ENCODE peak calls at places on chromosomes 12 and 14, in ten cellular contexts. One of them, this sample, is unnamed.

GRCh38 chr12:121949643-121950397 is 31.4 kb downstream of the CFAP251 start:
- DNase-seq in Peyer's patch: no peak
- DNase-seq in stomach: no peak
- DNase-seq in uterus: no peak
- DNase-seq in esophagus muscularis mucosa: no peak
- DNase-seq in A549: peak; percentile 79
- DNase-seq in body of pancreas: no peak
- DNase-seq in tibial nerve: no peak
- DNase-seq in adrenal gland: no peak
- DNase-seq in heart left ventricle: no peak
- DNase-seq in this sample: no peak

GRCh38 chr12:32446306-32447119 is 47.2 kb downstream of the FGD4 start:
- DNase-seq in A549: no peak
- DNase-seq in tibial nerve: no peak
- DNase-seq in esophagus muscularis mucosa: no peak
- DNase-seq in heart left ventricle: no peak
- DNase-seq in adrenal gland: no peak
- DNase-seq in Peyer's patch: no peak
- DNase-seq in uterus: no peak
- DNase-seq in body of pancreas: no peak
- DNase-seq in stomach: no peak
- DNase-seq in this sample: no peak

GRCh38 chr12:87274594-87275245 is 754.5 kb downstream of the C12orf50 start:
- DNase-seq in Peyer's patch: no peak
- DNase-seq in uterus: no peak
- DNase-seq in body of pancreas: no peak
- DNase-seq in heart left ventricle: no peak
- DNase-seq in stomach: no peak
- DNase-seq in adrenal gland: no peak
- DNase-seq in A549: peak; percentile 42
- DNase-seq in tibial nerve: no peak
- DNase-seq in esophagus muscularis mucosa: no peak
- DNase-seq in this sample: no peak

GRCh38 chr12:93563807-93564538 is 8.5 kb upstream of the SOCS2 start:
- DNase-seq in A549: peak; percentile 89
- DNase-seq in Peyer's patch: no peak
- DNase-seq in stomach: peak; percentile 80
- DNase-seq in body of pancreas: peak; percentile 31
- DNase-seq in adrenal gland: no peak
- DNase-seq in tibial nerve: no peak
- DNase-seq in esophagus muscularis mucosa: no peak
- DNase-seq in uterus: no peak
- DNase-seq in heart left ventricle: no peak
- DNase-seq in this sample: no peak

GRCh38 chr12:120397827-120398563 is 29.0 kb upstream of the MSI1 start:
- DNase-seq in body of pancreas: peak; percentile 28
- DNase-seq in tibial nerve: no peak
- DNase-seq in uterus: no peak
- DNase-seq in A549: no peak
- DNase-seq in esophagus muscularis mucosa: no peak
- DNase-seq in heart left ventricle: no peak
- DNase-seq in stomach: peak; percentile 35
- DNase-seq in adrenal gland: no peak
- DNase-seq in Peyer's patch: no peak
- DNase-seq in this sample: no peak

GRCh38 chr14:84961637-84962036 is 568.3 kb upstream of the FLRT2 start:
- DNase-seq in esophagus muscularis mucosa: no peak
- DNase-seq in tibial nerve: no peak
- DNase-seq in adrenal gland: no peak
- DNase-seq in A549: no peak
- DNase-seq in heart left ventricle: no peak
- DNase-seq in body of pancreas: peak; percentile 23
- DNase-seq in uterus: no peak
- DNase-seq in stomach: no peak
- DNase-seq in Peyer's patch: no peak
- DNase-seq in this sample: no peak

GRCh38 chr14:92577321-92577742 is 63.8 kb downstream of the RIN3 start:
- DNase-seq in adrenal gland: no peak
- DNase-seq in heart left ventricle: no peak
- DNase-seq in uterus: no peak
- DNase-seq in stomach: no peak
- DNase-seq in A549: no peak
- DNase-seq in Peyer's patch: no peak
- DNase-seq in body of pancreas: no peak
- DNase-seq in tibial nerve: no peak
- DNase-seq in esophagus muscularis mucosa: no peak
- DNase-seq in this sample: no peak

GRCh38 chr12:17304503-17305347 is 698.8 kb upstream of the LMO3 start:
- DNase-seq in stomach: no peak
- DNase-seq in heart left ventricle: no peak
- DNase-seq in A549: peak; percentile 89
- DNase-seq in adrenal gland: no peak
- DNase-seq in tibial nerve: no peak
- DNase-seq in body of pancreas: no peak
- DNase-seq in Peyer's patch: no peak
- DNase-seq in uterus: no peak
- DNase-seq in esophagus muscularis mucosa: no peak
- DNase-seq in this sample: no peak

GRCh38 chr12:123063535-123063934 is 83.1 kb downstream of the ARL6IP4 start:
- DNase-seq in esophagus muscularis mucosa: no peak
- DNase-seq in A549: peak; percentile 48
- DNase-seq in uterus: no peak
- DNase-seq in Peyer's patch: no peak
- DNase-seq in stomach: no peak
- DNase-seq in body of pancreas: no peak
- DNase-seq in tibial nerve: no peak
- DNase-seq in heart left ventricle: peak; percentile 39
- DNase-seq in adrenal gland: no peak
- DNase-seq in this sample: no peak

GRCh38 chr14:68306934-68307758 is 485.7 kb downstream of the ZFP36L1 start:
- DNase-seq in heart left ventricle: no peak
- DNase-seq in A549: no peak
- DNase-seq in Peyer's patch: no peak
- DNase-seq in adrenal gland: no peak
- DNase-seq in stomach: peak; percentile 76
- DNase-seq in body of pancreas: peak; percentile 64
- DNase-seq in esophagus muscularis mucosa: no peak
- DNase-seq in uterus: no peak
- DNase-seq in tibial nerve: no peak
- DNase-seq in this sample: no peak

GRCh38 chr12:89230376-89231101 is 121.8 kb downstream of the DUSP6 start:
- DNase-seq in stomach: no peak
- DNase-seq in Peyer's patch: no peak
- DNase-seq in A549: no peak
- DNase-seq in adrenal gland: no peak
- DNase-seq in uterus: no peak
- DNase-seq in tibial nerve: no peak
- DNase-seq in heart left ventricle: no peak
- DNase-seq in body of pancreas: no peak
- DNase-seq in esophagus muscularis mucosa: no peak
- DNase-seq in this sample: no peak

GRCh38 chr14:36281309-36281708 is 39.1 kb downstream of the MBIP start:
- DNase-seq in heart left ventricle: no peak
- DNase-seq in A549: no peak
- DNase-seq in uterus: no peak
- DNase-seq in esophagus muscularis mucosa: no peak
- DNase-seq in Peyer's patch: no peak
- DNase-seq in tibial nerve: no peak
- DNase-seq in adrenal gland: no peak
- DNase-seq in stomach: no peak
- DNase-seq in body of pancreas: no peak
- DNase-seq in this sample: no peak

GRCh38 chr14:81474156-81474492 is 59.5 kb downstream of the SEL1L start:
- DNase-seq in Peyer's patch: no peak
- DNase-seq in tibial nerve: no peak
- DNase-seq in uterus: no peak
- DNase-seq in esophagus muscularis mucosa: no peak
- DNase-seq in heart left ventricle: no peak
- DNase-seq in adrenal gland: no peak
- DNase-seq in stomach: no peak
- DNase-seq in A549: no peak
- DNase-seq in body of pancreas: no peak
- DNase-seq in this sample: no peak

GRCh38 chr12:131710464-131711457 is at the start of gene SFSWAP:
- DNase-seq in adrenal gland: peak; percentile 75
- DNase-seq in body of pancreas: peak; percentile 65
- DNase-seq in A549: peak; percentile 88
- DNase-seq in Peyer's patch: peak; percentile 85
- DNase-seq in esophagus muscularis mucosa: no peak
- DNase-seq in uterus: peak; percentile 74
- DNase-seq in stomach: peak; percentile 73
- DNase-seq in tibial nerve: peak; percentile 38
- DNase-seq in heart left ventricle: peak; percentile 88
- DNase-seq in this sample: peak; percentile 81
- TF ChIP-seq POLR2A in adrenal gland: peak; percentile 38
- TF ChIP-seq POLR2A in body of pancreas: peak; percentile 80
- TF ChIP-seq POLR2A in A549: peak; percentile 59
- TF ChIP-seq POLR2A in Peyer's patch: peak; percentile 54
- TF ChIP-seq POLR2A in esophagus muscularis mucosa: peak; percentile 44
- TF ChIP-seq POLR2A in uterus: no peak
- TF ChIP-seq POLR2A in stomach: no peak
- TF ChIP-seq POLR2A in tibial nerve: no peak
- TF ChIP-seq POLR2A in heart left ventricle: peak; percentile 37
- TF ChIP-seq POLR2A in this sample: peak; percentile 79

GRCh38 chr14:69674546-69675245 is 63.3 kb downstream of the SUSD6 start:
- DNase-seq in adrenal gland: peak; percentile 31
- DNase-seq in uterus: no peak
- DNase-seq in A549: no peak
- DNase-seq in body of pancreas: no peak
- DNase-seq in stomach: no peak
- DNase-seq in heart left ventricle: no peak
- DNase-seq in tibial nerve: no peak
- DNase-seq in Peyer's patch: no peak
- DNase-seq in esophagus muscularis mucosa: no peak
- DNase-seq in this sample: no peak

GRCh38 chr14:69672372-69672771 is 61.0 kb downstream of the SUSD6 start:
- DNase-seq in body of pancreas: no peak
- DNase-seq in stomach: no peak
- DNase-seq in Peyer's patch: no peak
- DNase-seq in adrenal gland: no peak
- DNase-seq in A549: no peak
- DNase-seq in esophagus muscularis mucosa: no peak
- DNase-seq in heart left ventricle: no peak
- DNase-seq in uterus: no peak
- DNase-seq in tibial nerve: no peak
- DNase-seq in this sample: no peak

GRCh38 chr14:69675246-69675583 is 63.8 kb downstream of the SUSD6 start:
- DNase-seq in stomach: peak; percentile 35
- DNase-seq in esophagus muscularis mucosa: no peak
- DNase-seq in tibial nerve: no peak
- DNase-seq in adrenal gland: peak; percentile 55
- DNase-seq in body of pancreas: peak; percentile 48
- DNase-seq in Peyer's patch: no peak
- DNase-seq in A549: no peak
- DNase-seq in heart left ventricle: no peak
- DNase-seq in uterus: no peak
- DNase-seq in this sample: no peak

GRCh38 chr14:69673099-69673498 is 61.7 kb downstream of the SUSD6 start:
- DNase-seq in tibial nerve: no peak
- DNase-seq in adrenal gland: no peak
- DNase-seq in uterus: no peak
- DNase-seq in body of pancreas: no peak
- DNase-seq in esophagus muscularis mucosa: no peak
- DNase-seq in Peyer's patch: no peak
- DNase-seq in A549: no peak
- DNase-seq in stomach: no peak
- DNase-seq in heart left ventricle: no peak
- DNase-seq in this sample: no peak

GRCh38 chr14:69673578-69674305 is 62.3 kb downstream of the SUSD6 start:
- DNase-seq in stomach: no peak
- DNase-seq in body of pancreas: no peak
- DNase-seq in uterus: no peak
- DNase-seq in esophagus muscularis mucosa: no peak
- DNase-seq in A549: no peak
- DNase-seq in heart left ventricle: no peak
- DNase-seq in tibial nerve: no peak
- DNase-seq in adrenal gland: peak; percentile 54
- DNase-seq in Peyer's patch: no peak
- DNase-seq in this sample: no peak
- H3K4me1 ChIP-seq in stomach: peaks cover 72% of the 10 kb centered on the region
- H3K4me1 ChIP-seq in body of pancreas: peaks cover 55% of the 10 kb centered on the region
- H3K4me1 ChIP-seq in uterus: peaks cover 5% of the 10 kb centered on the region
- H3K4me1 ChIP-seq in esophagus muscularis mucosa: peaks cover 88% of the 10 kb centered on the region
- H3K4me1 ChIP-seq in A549: no peaks in the 10 kb centered on the region
- H3K4me1 ChIP-seq in heart left ventricle: peaks cover 55% of the 10 kb centered on the region
- H3K4me1 ChIP-seq in tibial nerve: peaks cover 88% of the 10 kb centered on the region
- H3K4me1 ChIP-seq in adrenal gland: peaks cover 64% of the 10 kb centered on the region
- H3K4me1 ChIP-seq in Peyer's patch: peaks cover 3% of the 10 kb centered on the region
- H3K4me1 ChIP-seq in this sample: peaks cover 81% of the 10 kb centered on the region

GRCh38 chr12:50589650-50590435 is 85.1 kb downstream of the DIP2B start:
- DNase-seq in esophagus muscularis mucosa: no peak
- DNase-seq in Peyer's patch: no peak
- DNase-seq in uterus: no peak
- DNase-seq in heart left ventricle: no peak
- DNase-seq in tibial nerve: no peak
- DNase-seq in stomach: no peak
- DNase-seq in A549: no peak
- DNase-seq in body of pancreas: no peak
- DNase-seq in adrenal gland: no peak
- DNase-seq in this sample: no peak
- H3K4me3 ChIP-seq in esophagus muscularis mucosa: no peak overlapping the region
- H3K4me3 ChIP-seq in Peyer's patch: no peak overlapping the region
- H3K4me3 ChIP-seq in uterus: no peak overlapping the region
- H3K4me3 ChIP-seq in heart left ventricle: no peak overlapping the region
- H3K4me3 ChIP-seq in tibial nerve: no peak overlapping the region
- H3K4me3 ChIP-seq in stomach: no peak overlapping the region
- H3K4me3 ChIP-seq in A549: no peak overlapping the region
- H3K4me3 ChIP-seq in body of pancreas: no peak overlapping the region
- H3K4me3 ChIP-seq in adrenal gland: no peak overlapping the region
- H3K4me3 ChIP-seq in this sample: no peak overlapping the region

DNA sequence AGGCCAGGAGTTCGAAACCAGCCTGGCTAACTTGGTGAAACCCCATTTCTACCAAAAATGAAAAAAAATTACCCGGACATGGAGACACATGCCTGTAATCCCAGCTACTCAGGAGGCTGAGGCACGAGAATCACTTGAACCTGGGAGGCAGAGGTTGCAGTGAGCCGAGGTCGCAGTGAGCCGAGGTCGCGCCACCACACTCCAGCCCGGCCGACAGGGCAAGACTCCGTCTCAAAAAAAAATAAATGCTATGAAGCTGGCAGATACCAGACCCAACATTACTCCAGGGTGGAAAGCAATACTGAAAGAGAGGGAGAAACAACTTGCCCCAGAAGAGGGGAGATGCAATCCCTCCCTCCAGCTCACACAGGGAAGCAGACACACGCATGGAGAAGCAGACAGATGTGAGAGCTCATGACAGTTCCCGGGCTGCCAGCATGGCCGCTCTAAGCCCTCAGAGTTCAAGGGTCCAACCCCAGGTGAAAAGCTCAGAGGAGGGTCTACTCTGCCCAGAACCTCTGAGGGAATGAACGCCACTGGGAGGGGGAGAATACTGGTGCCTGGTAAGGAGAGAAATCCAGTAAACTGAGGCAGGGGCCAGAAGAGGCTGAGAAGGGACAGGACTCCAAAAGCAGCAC is 34.8 kb upstream of the PLEKHG6 start:
- DNase-seq in tibial nerve: no peak
- DNase-seq in esophagus muscularis mucosa: no peak
- DNase-seq in adrenal gland: no peak
- DNase-seq in body of pancreas: no peak
- DNase-seq in A549: no peak
- DNase-seq in uterus: no peak
- DNase-seq in Peyer's patch: peak; percentile 22
- DNase-seq in stomach: no peak
- DNase-seq in heart left ventricle: no peak
- DNase-seq in this sample: peak; percentile 25
- TF ChIP-seq POLR2A in tibial nerve: no peak
- TF ChIP-seq POLR2A in esophagus muscularis mucosa: no peak
- TF ChIP-seq POLR2A in adrenal gland: no peak
- TF ChIP-seq POLR2A in body of pancreas: no peak
- TF ChIP-seq POLR2A in A549: no peak
- TF ChIP-seq POLR2A in uterus: no peak
- TF ChIP-seq POLR2A in Peyer's patch: no peak
- TF ChIP-seq POLR2A in stomach: no peak
- TF ChIP-seq POLR2A in heart left ventricle: no peak
- TF ChIP-seq POLR2A in this sample: no peak